ENCODE peak calls at places on chromosomes 11 and 22, in four cellular contexts. A is ovary, T is psoas muscle, V is AG04450. X is an unnamed sample.

GRCh38 chr22:47572443-47572842 is 810.0 kb downstream of the TBC1D22A start:
- DNase-seq in A (peak; percentile 0), T (no peak), V (no peak), X (no peak)

GRCh38 chr11:12217879-12218278 is 107.5 kb downstream of the MICAL2 start:
- DNase-seq in A (no peak), T (no peak), V (no peak), X (no peak)

GRCh38 chr11:61007383-61007970 is 36.0 kb downstream of the CD6 start:
- DNase-seq in A (peak; percentile 21), T (no peak), V (no peak), X (no peak)

GRCh38 chr11:126060651-126061220 is 1.9 kb downstream of the CDON start:
- DNase-seq in A (no peak), T (no peak), V (no peak), X (no peak)

GRCh38 chr11:7605544-7605943 is 67.8 kb downstream of the CYB5R2 start:
- DNase-seq in A (no peak), T (no peak), V (no peak), X (no peak)

GRCh38 chr11:63999349-64000025 is 13.2 kb downstream of the OTUB1 start:
- DNase-seq in A (peak; percentile 67), T (peak; percentile 54), V (no peak), X (peak; percentile 53)

GRCh38 chr22:42719133-42719532 is 1.5 kb downstream of the A4GALT start:
- DNase-seq in A (no peak), T (no peak), V (no peak), X (no peak)

GRCh38 chr11:64745219-64745522 is 1.2 kb upstream of the RASGRP2 start:
- DNase-seq in A (no peak), T (peak; percentile 80), V (no peak), X (peak; percentile 88)

GRCh38 chr22:35638408-35638807 is 9.8 kb upstream of the APOL6 start:
- DNase-seq in A (peak; percentile 85), T (peak; percentile 88), V (peak; percentile 42), X (peak; percentile 91)

GRCh38 chr22:46122980-46123693 is 27.2 kb upstream of the PPARA start:
- DNase-seq in A (no peak), T (no peak), V (no peak), X (no peak)

GRCh38 chr11:118437046-118437735 is 899 bp downstream of the KMT2A start:
- DNase-seq in A (peak; percentile 66), T (peak; percentile 36), V (no peak), X (peak; percentile 20)

GRCh38 chr11:119992171-119993051 is 145.5 kb downstream of the TRIM29 start:
- DNase-seq in A (no peak), T (no peak), V (no peak), X (no peak)

GRCh38 chr11:125777309-125777708 is 1.3 kb downstream of the PATE2 start:
- DNase-seq in A (no peak), T (no peak), V (no peak), X (no peak)

GRCh38 chr11:12798609-12799011 is 124.4 kb downstream of the TEAD1 start:
- DNase-seq in A (no peak), T (no peak), V (no peak), X (no peak)

GRCh38 chr11:35803115-35803514 is 140.5 kb downstream of the TRIM44 start:
- DNase-seq in A (no peak), T (no peak), V (no peak), X (no peak)

GRCh38 chr11:95108159-95108611 is 18.5 kb downstream of the ENDOD1 start:
- DNase-seq in A (no peak), T (peak; percentile 54), V (no peak), X (peak; percentile 24)

GRCh38 chr11:117950999-117951961 is 22.1 kb upstream of the TMPRSS13 start:
- DNase-seq in A (no peak), T (no peak), V (no peak), X (no peak)

GRCh38 chr11:2207773-2208621 is 36.4 kb upstream of the TH start:
- DNase-seq in A (peak; percentile 5), T (no peak), V (no peak), X (peak; percentile 8)

GRCh38 chr22:21923163-21923561 is 29.5 kb downstream of the PPM1F start:
- DNase-seq in A (no peak), T (no peak), V (no peak), X (no peak)

GRCh38 chr22:39908737-39909136 is 7.9 kb downstream of the GRAP2 start:
- DNase-seq in A (no peak), T (no peak), V (no peak), X (no peak)

GRCh38 chr22:18078329-18079041 is 695 bp downstream of the PEX26 start:
- DNase-seq in A (no peak), T (peak; percentile 36), V (no peak), X (no peak)

GRCh38 chr22:36606114-36606513 is 77.1 kb upstream of the EIF3D start:
- DNase-seq in A (no peak), T (no peak), V (no peak), X (peak; percentile 58)

GRCh38 chr22:46132830-46133587 is 17.3 kb upstream of the PPARA start:
- DNase-seq in A (no peak), T (peak; percentile 10), V (no peak), X (no peak)

GRCh38 chr11:120563698-120564572 is 52.4 kb downstream of the GRIK4 start:
- DNase-seq in A (peak; percentile 72), T (peak; percentile 43), V (no peak), X (peak; percentile 34)

GRCh38 chr11:102332611-102332994 is 14.4 kb upstream of the BIRC2 start:
- DNase-seq in A (no peak), T (no peak), V (no peak), X (no peak)

GRCh38 chr11:108620958-108621772 is 27.6 kb upstream of the EXPH5 start:
- DNase-seq in A (no peak), T (no peak), V (no peak), X (no peak)

GRCh38 chr11:68457214-68457897 is 3.2 kb upstream of the PPP6R3 start:
- DNase-seq in A (no peak), T (no peak), V (no peak), X (no peak)

GRCh38 chr11:107563702-107564101 is 1.8 kb downstream of the ALKBH8 start:
- DNase-seq in A (no peak), T (peak; percentile 26), V (no peak), X (no peak)

GRCh38 chr11:7115775-7116174 is 27.0 kb downstream of the RBMXL2 start:
- DNase-seq in A (no peak), T (no peak), V (no peak), X (no peak)

GRCh38 chr11:47433991-47434786 is 8.0 kb upstream of the PSMC3 start:
- DNase-seq in A (peak; percentile 70), T (peak; percentile 76), V (no peak), X (no peak)

GRCh38 chr11:122367809-122368231 is 251.8 kb upstream of the BLID start:
- DNase-seq in A (peak; percentile 47), T (no peak), V (peak; percentile 45), X (no peak)

GRCh38 chr11:79626135-79626748 is 185.4 kb upstream of the TENM4 start:
- DNase-seq in A (no peak), T (no peak), V (no peak), X (no peak)

GRCh38 chr11:61555051-61555969 is 25.6 kb downstream of the SYT7 start:
- DNase-seq in A (no peak), T (no peak), V (no peak), X (no peak)

GRCh38 chr11:98561216-98561615 is 459.5 kb upstream of the CNTN5 start:
- DNase-seq in A (no peak), T (no peak), V (no peak), X (no peak)

GRCh38 chr22:19959587-19960490 is 18.2 kb upstream of the TXNRD2 start:
- DNase-seq in A (peak; percentile 50), T (peak; percentile 17), V (no peak), X (peak; percentile 25)

GRCh38 chr11:79762271-79762935 is 321.6 kb upstream of the TENM4 start:
- DNase-seq in A (no peak), T (no peak), V (no peak), X (no peak)

GRCh38 chr11:64650923-64651523 is 60.0 kb downstream of the SLC22A12 start:
- DNase-seq in A (no peak), T (no peak), V (no peak), X (no peak)

GRCh38 chr11:61384271-61385242 is 7.8 kb upstream of the TMEM216 start:
- DNase-seq in A (no peak), T (no peak), V (no peak), X (no peak)

GRCh38 chr22:43094085-43094484 is 4.9 kb upstream of the TTLL1 start:
- DNase-seq in A (no peak), T (peak; percentile 47), V (no peak), X (peak; percentile 70)

GRCh38 chr11:115222218-115222862 is 281.9 kb downstream of the CADM1 start:
- DNase-seq in A (no peak), T (no peak), V (peak; percentile 83), X (no peak)
- H3K27ac ChIP-seq in A (no peak overlapping the region), T (peak overlapping the region; percentile 88), V (no peak overlapping the region), X (no peak overlapping the region)

DNA sequence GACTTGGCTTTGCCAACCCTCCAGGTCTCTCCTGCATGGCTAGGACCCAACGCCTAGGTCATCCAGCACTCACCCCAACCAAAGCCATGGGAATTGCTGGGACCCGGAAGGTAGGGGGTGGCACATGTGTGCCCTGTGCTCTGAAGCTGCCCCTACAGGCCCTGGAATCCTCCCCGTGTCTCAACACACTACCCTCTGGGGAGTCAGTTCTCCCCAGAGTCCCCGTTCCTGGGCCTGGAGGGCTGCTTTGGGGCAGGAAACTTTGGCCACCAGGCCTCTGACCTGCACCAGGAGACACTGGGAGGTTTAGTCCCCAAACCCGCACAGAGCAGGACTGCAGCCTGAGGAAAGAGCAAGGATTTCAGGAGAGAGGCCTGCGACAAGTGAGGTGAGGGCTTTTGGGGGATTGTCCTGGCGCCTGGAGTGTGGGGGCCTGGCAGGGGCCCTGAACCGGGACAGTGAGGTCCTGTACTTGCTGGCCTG is 495 bp upstream of the IFITM1 start:
- DNase-seq in A (no peak), T (no peak), V (no peak), X (no peak)
- H3K4me3 ChIP-seq in A (peak overlapping the region; percentile 76), T (peak overlapping the region; percentile 67), V (no peak overlapping the region), X (peak overlapping the region; percentile 74)

GRCh38 chr11:114738954-114739353 is 60.6 kb downstream of the NXPE2 start:
- DNase-seq in A (no peak), T (no peak), V (peak; percentile 8), X (no peak)
- TF ChIP-seq CTCF in A (no peak), T (peak; percentile 87), V (peak; percentile 82), X (peak; percentile 77)

DNA sequence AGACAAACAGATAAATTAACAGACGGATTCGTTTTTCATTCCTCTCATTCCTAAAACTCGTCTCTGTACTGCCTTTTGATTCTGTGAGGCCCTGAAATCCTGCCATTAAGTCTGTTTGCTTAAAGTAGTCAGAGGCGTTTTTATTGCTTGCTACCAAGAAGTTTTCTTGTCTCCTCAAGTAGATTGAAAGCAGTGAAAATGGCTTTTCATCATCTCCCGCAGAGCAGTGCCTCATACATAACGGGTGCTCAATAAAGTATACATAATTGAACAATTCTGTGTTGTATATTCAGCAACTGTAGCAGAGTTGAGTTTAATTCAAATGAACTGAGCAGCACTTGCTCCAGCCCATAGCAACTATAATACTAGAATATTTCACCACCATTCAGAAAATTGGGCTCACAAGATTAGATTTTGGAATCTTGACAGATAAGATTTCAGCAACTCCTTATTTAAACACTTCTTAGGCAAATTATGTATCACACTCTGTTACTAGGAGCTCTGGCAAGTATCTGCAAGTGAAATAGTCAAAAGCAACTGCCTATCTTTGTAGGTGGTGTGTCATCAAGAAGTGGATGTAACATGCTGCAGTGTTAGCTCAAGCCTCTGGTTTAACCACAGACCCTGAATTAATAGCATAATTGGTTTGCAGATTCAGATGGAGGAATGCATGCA is 20.0 kb downstream of the FIBIN start:
- DNase-seq in A (no peak), T (no peak), V (no peak), X (no peak)
- H3K27ac ChIP-seq in A (no peak overlapping the region), T (no peak overlapping the region), V (no peak overlapping the region), X (no peak overlapping the region)